ENCODE peak calls at places on chromosomes 1 and 21, in seven cellular contexts. U is IMR-90, I is heart left ventricle, W is adrenal gland, Z is ascending aorta, Y is stomach, Q is heart right ventricle. C is an unnamed sample.

GRCh38 chr21:44993321-44994015 is 53.6 kb downstream of the SLX9 start:
- DNase-seq in U (no peak), I (peak; percentile 58), W (no peak), Z (no peak), Y (no peak), Q (no peak), C (no peak)

GRCh38 chr1:117698398-117699160 is 92.7 kb downstream of the TENT5C start:
- DNase-seq in U (peak; percentile 39), I (no peak), W (no peak), Z (no peak), Y (no peak), Q (no peak), C (no peak)

GRCh38 chr1:178052650-178053461 is 41.0 kb upstream of the RASAL2 start:
- DNase-seq in U (peak; percentile 27), I (no peak), W (no peak), Z (no peak), Y (no peak), Q (peak; percentile 23), C (no peak)

GRCh38 chr1:234961468-234962339 is 166.9 kb downstream of the TOMM20 start:
- DNase-seq in U (peak; percentile 96), I (no peak), W (peak; percentile 55), Z (peak; percentile 66), Y (no peak), Q (peak; percentile 57), C (no peak)

GRCh38 chr21:43622796-43623195 is 36.5 kb downstream of the HSF2BP start:
- DNase-seq in U (no peak), I (no peak), W (no peak), Z (no peak), Y (no peak), Q (no peak), C (no peak)

GRCh38 chr1:155940993-155941844 is at the start of gene RXFP4:
- DNase-seq in U (no peak), I (no peak), W (no peak), Z (no peak), Y (peak; percentile 67), Q (no peak), C (no peak)

GRCh38 chr1:5423109-5423508 is 569.1 kb downstream of the NPHP4 start:
- DNase-seq in U (no peak), I (no peak), W (no peak), Z (no peak), Y (no peak), Q (no peak), C (no peak)

GRCh38 chr1:156126701-156127534 is 12.4 kb downstream of the LMNA start:
- DNase-seq in U (peak; percentile 96), I (peak; percentile 76), W (no peak), Z (peak; percentile 84), Y (peak; percentile 47), Q (no peak), C (no peak)

GRCh38 chr21:37878946-37879660 is 37.2 kb downstream of the KCNJ6 start:
- DNase-seq in U (peak; percentile 93), I (no peak), W (no peak), Z (no peak), Y (no peak), Q (no peak), C (no peak)

GRCh38 chr1:29712801-29713200 is 476.5 kb downstream of the PTPRU start:
- DNase-seq in U (no peak), I (no peak), W (no peak), Z (no peak), Y (no peak), Q (no peak), C (no peak)

GRCh38 chr1:33366766-33367487 is 46.0 kb upstream of the A3GALT2 start:
- DNase-seq in U (no peak), I (no peak), W (no peak), Z (no peak), Y (no peak), Q (no peak), C (no peak)

GRCh38 chr1:151990856-151991198 is 2.8 kb downstream of the S100A10 start:
- DNase-seq in U (peak; percentile 79), I (no peak), W (peak; percentile 56), Z (no peak), Y (peak; percentile 55), Q (peak; percentile 70), C (no peak)

GRCh38 chr1:205907794-205908193 is 35.5 kb downstream of the SLC26A9 start:
- DNase-seq in U (peak; percentile 49), I (no peak), W (no peak), Z (no peak), Y (no peak), Q (no peak), C (no peak)

GRCh38 chr1:41735587-41736290 is 183.0 kb downstream of the HIVEP3 start:
- DNase-seq in U (no peak), I (no peak), W (no peak), Z (no peak), Y (no peak), Q (no peak), C (no peak)

GRCh38 chr1:247681288-247681897 is 1.9 kb upstream of the OR13G1 start:
- DNase-seq in U (peak; percentile 27), I (no peak), W (peak; percentile 26), Z (no peak), Y (peak; percentile 42), Q (peak; percentile 5), C (no peak)

GRCh38 chr1:176066709-176067108 is 140.4 kb downstream of the COP1 start:
- DNase-seq in U (no peak), I (no peak), W (no peak), Z (no peak), Y (no peak), Q (no peak), C (no peak)

GRCh38 chr1:157411769-157412168 is 140.5 kb downstream of the FCRL5 start:
- DNase-seq in U (no peak), I (no peak), W (no peak), Z (no peak), Y (no peak), Q (no peak), C (no peak)

GRCh38 chr1:27070390-27071048 is 57.9 kb upstream of the TENT5B start:
- DNase-seq in U (no peak), I (no peak), W (peak; percentile 25), Z (no peak), Y (peak; percentile 61), Q (no peak), C (no peak)

GRCh38 chr1:2248854-2249558 is 20.9 kb downstream of the SKI start:
- DNase-seq in U (no peak), I (peak; percentile 54), W (no peak), Z (no peak), Y (no peak), Q (no peak), C (no peak)

GRCh38 chr1:109658533-109659051 is 2.7 kb downstream of the GSTM4 start:
- DNase-seq in U (no peak), I (no peak), W (no peak), Z (no peak), Y (no peak), Q (no peak), C (no peak)

GRCh38 chr1:214551436-214552173 is at the start of gene PTPN14:
- DNase-seq in U (peak; percentile 96), I (peak; percentile 92), W (peak; percentile 88), Z (peak; percentile 92), Y (peak; percentile 90), Q (peak; percentile 89), C (peak; percentile 36)

GRCh38 chr1:214550339-214551051 is 907 bp downstream of the PTPN14 start:
- DNase-seq in U (no peak), I (no peak), W (no peak), Z (no peak), Y (no peak), Q (peak; percentile 14), C (no peak)

GRCh38 chr1:214551052-214551435 is 358 bp downstream of the PTPN14 start:
- DNase-seq in U (no peak), I (peak; percentile 77), W (no peak), Z (peak; percentile 86), Y (peak; percentile 62), Q (peak; percentile 62), C (no peak)

GRCh38 chr1:214548988-214549387 is 2.4 kb downstream of the PTPN14 start:
- DNase-seq in U (peak; percentile 63), I (no peak), W (peak; percentile 68), Z (peak; percentile 70), Y (peak; percentile 76), Q (peak; percentile 74), C (no peak)

GRCh38 chr1:214549604-214550338 is 1.6 kb downstream of the PTPN14 start:
- DNase-seq in U (peak; percentile 62), I (no peak), W (no peak), Z (no peak), Y (no peak), Q (no peak), C (no peak)
- H3K4me1 ChIP-seq in U (peaks cover 6% of the 10 kb centered on the region), I (no peaks in the 10 kb centered on the region), W (peaks cover 19% of the 10 kb centered on the region), Z (peaks cover 30% of the 10 kb centered on the region), Y (peaks cover 26% of the 10 kb centered on the region), Q (peaks cover 23% of the 10 kb centered on the region), C (peaks cover 45% of the 10 kb centered on the region)

DNA sequence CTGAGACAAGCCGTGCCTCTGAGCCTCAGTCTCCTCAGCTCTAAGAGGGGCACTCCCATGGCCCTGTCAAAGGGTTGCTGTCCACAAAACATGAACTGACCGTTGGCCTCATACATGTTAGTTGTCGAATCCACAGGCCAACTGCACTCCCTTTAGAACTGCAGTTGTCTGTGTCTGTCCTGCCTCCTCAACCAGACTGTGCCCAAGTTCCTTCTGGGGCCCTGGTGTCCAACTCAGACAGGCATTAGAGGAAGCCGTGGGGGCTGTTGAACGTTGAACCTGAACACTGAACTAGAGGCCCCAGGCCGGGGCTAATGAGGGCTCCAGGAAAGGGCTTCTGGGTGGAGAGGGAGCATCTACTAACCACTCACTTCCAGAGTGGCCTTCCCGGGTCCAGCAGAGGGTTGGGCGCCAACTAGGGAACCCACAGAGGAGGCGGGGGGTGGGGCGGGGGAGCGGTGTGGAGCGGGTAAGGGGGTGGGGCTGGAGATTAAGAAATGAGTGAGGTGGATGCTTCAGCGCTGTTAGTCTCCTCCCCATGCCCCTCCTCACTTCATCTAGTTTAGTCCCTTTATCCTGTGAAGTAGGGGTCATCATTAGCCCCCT is at the start of gene RAB42:
- DNase-seq in U (no peak), I (no peak), W (no peak), Z (peak; percentile 70), Y (peak; percentile 36), Q (peak; percentile 35), C (no peak)
- H3K4me3 ChIP-seq in U (peak within 1 kb of the TSS; percentile 40), I (peak within 1 kb of the TSS; percentile 63), W (peak within 1 kb of the TSS; percentile 19), Z (peak within 1 kb of the TSS; percentile 68), Y (peak within 1 kb of the TSS; percentile 62), Q (peak within 1 kb of the TSS; percentile 59), C (peak within 1 kb of the TSS; percentile 76)

DNA sequence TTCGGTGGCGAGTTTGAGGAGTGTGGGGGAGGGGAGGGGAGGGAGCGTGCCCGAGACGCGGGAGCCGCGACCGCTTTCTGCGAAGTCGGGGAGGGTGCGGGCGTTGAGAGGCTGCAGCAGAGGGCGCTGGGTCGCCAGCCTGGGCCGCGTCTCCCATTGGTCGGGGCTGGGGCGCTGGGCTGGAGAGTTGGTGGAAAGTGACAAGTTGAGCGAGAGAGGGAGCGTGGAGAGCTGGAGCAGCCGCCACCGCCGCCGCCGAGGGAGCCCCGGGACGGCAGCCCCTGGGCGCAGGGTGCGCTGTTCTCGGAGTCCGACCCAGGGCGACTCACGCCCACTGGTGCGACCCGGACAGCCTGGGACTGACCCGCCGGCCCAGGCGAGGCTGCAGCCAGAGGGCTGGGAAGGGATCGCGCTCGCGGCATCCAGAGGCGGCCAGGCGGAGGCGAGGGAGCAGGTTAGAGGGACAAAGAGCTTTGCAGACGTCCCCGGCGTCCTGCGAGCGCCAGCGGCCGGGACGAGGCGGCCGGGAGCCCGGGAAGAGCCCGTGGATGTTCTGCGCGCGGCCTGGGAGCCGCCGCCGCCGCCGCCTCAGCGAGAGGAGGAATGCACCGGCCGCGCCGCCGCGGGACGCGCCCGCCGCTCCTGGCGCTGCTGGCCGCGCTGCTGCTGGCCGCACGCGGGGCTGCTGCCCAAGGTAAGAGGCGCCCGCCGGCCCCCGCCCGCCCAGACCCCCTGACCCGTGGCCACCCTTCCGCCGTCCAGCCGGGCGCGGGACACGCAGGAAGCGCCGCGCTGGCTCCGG is at the start of gene ROR1:
- DNase-seq in U (peak; percentile 76), I (peak; percentile 91), W (peak; percentile 84), Z (peak; percentile 95), Y (peak; percentile 93), Q (peak; percentile 88), C (peak; percentile 73)
- TF ChIP-seq CTCF in U (peak; percentile 70), I (peak; percentile 62), W (peak; percentile 64), Z (peak; percentile 80), Y (no peak), Q (peak; percentile 59), C (peak; percentile 83)

GRCh38 chr1:154170547-154171221 is 15.8 kb upstream of the NUP210L start:
- DNase-seq in U (no peak), I (no peak), W (no peak), Z (no peak), Y (no peak), Q (no peak), C (no peak)
- H3K4me1 ChIP-seq in U (peaks cover 2% of the 10 kb centered on the region), I (no peaks in the 10 kb centered on the region), W (peaks cover 1% of the 10 kb centered on the region), Z (peaks cover under 1% of the 10 kb centered on the region), Y (no peaks in the 10 kb centered on the region), Q (peaks cover 3% of the 10 kb centered on the region), C (no peaks in the 10 kb centered on the region)